ENCODE peak calls at places on chromosomes 7 and 10, in ten cellular contexts. P, U, X, D, T, Y, C, G, M and N are unnamed samples.

GRCh38 chr10:99403674-99404073 is 26.8 kb downstream of the GOT1 start:
- DNase-seq in D (no peak), X (no peak), M (no peak), U (no peak), G (no peak), Y (no peak), P (peak), T (no peak), C (no peak), N (no peak)

GRCh38 chr7:32266932-32267475 is 196.8 kb upstream of the PDE1C start:
- DNase-seq in Y (no peak), D (no peak), X (peak), T (no peak), P (no peak), M (no peak), C (no peak), U (no peak), G (no peak), N (no peak)

GRCh38 chr10:77641788-77642397 is 4.3 kb upstream of the KCNMA1 start:
- DNase-seq in G (peak), X (no peak), Y (peak), D (peak), M (peak), U (no peak), P (peak), T (peak), C (no peak), N (no peak)

GRCh38 chr7:116787881-116788280 is 74.5 kb upstream of the CAPZA2 start:
- DNase-seq in T (no peak), X (no peak), D (no peak), U (no peak), P (no peak), Y (no peak), C (no peak), G (no peak), M (no peak), N (no peak)

GRCh38 chr10:34908472-34908871 is 93.4 kb upstream of the PARD3 start:
- DNase-seq in T (no peak), M (no peak), Y (no peak), D (no peak), X (no peak), P (peak), C (no peak), G (no peak), U (no peak), N (no peak)

GRCh38 chr7:5591547-5591899 is 167.9 kb upstream of the TNRC18 start:
- DNase-seq in U (no peak), M (no peak), D (peak), T (no peak), P (peak), Y (no peak), C (no peak), X (no peak), G (peak), N (no peak)

GRCh38 chr10:71835671-71836593 is 15.1 kb downstream of the PSAP start:
- DNase-seq in P (peak), T (peak), M (peak), G (no peak), U (peak), C (peak), X (no peak), Y (peak), D (peak), N (no peak)

GRCh38 chr10:22501412-22501811 is 156.1 kb downstream of the SPAG6 start:
- DNase-seq in U (no peak), C (no peak), P (no peak), Y (no peak), D (no peak), X (no peak), T (no peak), M (no peak), G (no peak), N (no peak)

GRCh38 chr7:128879461-128879938 is 16.8 kb downstream of the ATP6V1F start:
- DNase-seq in M (peak), X (no peak), Y (no peak), D (no peak), U (no peak), G (no peak), T (no peak), C (no peak), P (no peak), N (no peak)

GRCh38 chr7:149161241-149161848 is 14.1 kb downstream of the ZNF398 start:
- DNase-seq in C (no peak), D (no peak), M (no peak), X (no peak), P (peak), G (no peak), T (no peak), Y (no peak), U (no peak), N (no peak)

GRCh38 chr7:45236666-45237065 is 79.1 kb downstream of the RAMP3 start:
- DNase-seq in T (no peak), M (no peak), C (no peak), D (no peak), P (peak), U (no peak), X (no peak), Y (no peak), G (no peak), N (no peak)

GRCh38 chr7:10644849-10645248 is 328.8 kb upstream of the PHF14 start:
- DNase-seq in X (no peak), Y (no peak), P (no peak), T (no peak), D (no peak), U (no peak), G (no peak), M (no peak), C (no peak), N (no peak)

GRCh38 chr7:143495806-143496672 is 18.4 kb downstream of the TAS2R41 start:
- DNase-seq in G (no peak), C (no peak), U (no peak), X (no peak), Y (no peak), M (no peak), P (no peak), D (no peak), T (no peak), N (no peak)

GRCh38 chr10:6005856-6006390 is 28.6 kb upstream of the IL15RA start:
- DNase-seq in U (no peak), P (no peak), Y (no peak), X (no peak), M (no peak), D (no peak), G (no peak), T (no peak), C (no peak), N (no peak)

GRCh38 chr7:18020138-18020715 is 7.4 kb downstream of the PRPS1L1 start:
- DNase-seq in D (no peak), T (no peak), C (no peak), M (no peak), Y (no peak), X (no peak), U (no peak), P (no peak), G (peak), N (no peak)

GRCh38 chr7:51430480-51431086 is 114.0 kb upstream of the COBL start:
- DNase-seq in M (peak), Y (peak), X (no peak), C (no peak), T (peak), P (peak), G (peak), U (no peak), D (peak), N (no peak)

GRCh38 chr10:122323941-122324675 is 50.4 kb upstream of the PLEKHA1 start:
- DNase-seq in X (no peak), T (no peak), Y (peak), M (no peak), G (no peak), D (no peak), U (no peak), P (peak), C (no peak), N (no peak)

GRCh38 chr7:17663056-17663675 is 277.1 kb downstream of the SNX13 start:
- DNase-seq in C (no peak), X (no peak), D (no peak), Y (no peak), T (no peak), M (no peak), G (peak), U (no peak), P (peak), N (no peak)

GRCh38 chr7:10773430-10773829 is 200.2 kb upstream of the PHF14 start:
- DNase-seq in P (no peak), T (no peak), G (no peak), U (no peak), X (no peak), Y (no peak), M (no peak), C (no peak), D (no peak), N (no peak)

GRCh38 chr7:100141554-100141949 is 7.2 kb upstream of the LAMTOR4 start:
- DNase-seq in X (no peak), M (no peak), U (no peak), G (no peak), D (no peak), C (no peak), T (no peak), P (no peak), Y (peak), N (no peak)

GRCh38 chr7:101161692-101162461 is 3.5 kb downstream of the VGF start:
- DNase-seq in U (no peak), M (no peak), G (no peak), D (no peak), C (no peak), Y (no peak), X (no peak), T (no peak), P (no peak), N (no peak)

GRCh38 chr10:28459453-28460144 is 73.3 kb upstream of the WAC start:
- DNase-seq in X (no peak), U (no peak), C (no peak), G (no peak), D (peak), T (no peak), M (no peak), P (no peak), Y (no peak), N (no peak)

GRCh38 chr7:106143711-106144347 is 31.7 kb upstream of the SYPL1 start:
- DNase-seq in T (no peak), C (no peak), U (no peak), G (no peak), Y (no peak), X (peak), M (peak), D (peak), P (no peak), N (no peak)

GRCh38 chr10:9198611-9199010 is 1144.1 kb downstream of the GATA3 start:
- DNase-seq in T (no peak), U (no peak), X (no peak), C (no peak), D (no peak), M (no peak), P (peak), Y (no peak), G (no peak), N (no peak)

GRCh38 chr10:122373713-122374112 is 795 bp upstream of the PLEKHA1 start:
- DNase-seq in M (no peak), T (no peak), C (no peak), Y (no peak), D (no peak), G (no peak), U (no peak), X (no peak), P (peak), N (no peak)

GRCh38 chr7:93836111-93836510 is 54.4 kb downstream of the TFPI2 start:
- DNase-seq in G (no peak), U (no peak), Y (no peak), X (no peak), P (no peak), D (no peak), C (no peak), M (no peak), T (no peak), N (no peak)

GRCh38 chr7:107614425-107614824 is 34.4 kb downstream of the BCAP29 start:
- DNase-seq in C (no peak), P (peak), T (no peak), U (no peak), D (no peak), M (no peak), X (no peak), G (no peak), Y (no peak), N (no peak)

GRCh38 chr10:4270116-4270515 is 485.1 kb upstream of the KLF6 start:
- DNase-seq in D (no peak), T (no peak), P (peak), Y (peak), M (no peak), U (no peak), X (no peak), C (no peak), G (no peak), N (no peak)

GRCh38 chr7:55119571-55119970 is 100.8 kb downstream of the EGFR start:
- DNase-seq in T (no peak), C (no peak), X (no peak), M (no peak), Y (no peak), U (no peak), D (no peak), P (no peak), G (no peak), N (no peak)

GRCh38 chr7:4470246-4470645 is 211.8 kb upstream of the FOXK1 start:
- DNase-seq in Y (peak), M (no peak), P (no peak), C (no peak), G (peak), U (no peak), D (no peak), X (no peak), T (peak), N (no peak)

GRCh38 chr10:44195120-44196007 is 189.5 kb downstream of the CXCL12 start:
- DNase-seq in D (no peak), C (peak), G (no peak), P (peak), M (no peak), Y (peak), X (no peak), T (no peak), U (no peak), N (no peak)

GRCh38 chr7:43784030-43785001 is 25.8 kb downstream of the BLVRA start:
- DNase-seq in D (peak), P (no peak), G (no peak), U (no peak), T (no peak), X (no peak), Y (peak), C (peak), M (no peak), N (no peak)

GRCh38 chr7:109094-109493 is 83.3 kb upstream of the FAM20C start:
- DNase-seq in X (no peak), Y (no peak), U (no peak), G (no peak), T (no peak), M (no peak), D (no peak), P (no peak), C (peak), N (no peak)

GRCh38 chr7:130996841-130997231 is 262.8 kb upstream of the KLF14 start:
- DNase-seq in G (peak), P (peak), D (no peak), T (no peak), C (no peak), M (no peak), U (no peak), Y (no peak), X (peak), N (no peak)

GRCh38 chr7:113608786-113609185 is 310.0 kb downstream of the PPP1R3A start:
- DNase-seq in X (no peak), T (no peak), M (no peak), G (no peak), C (no peak), D (no peak), Y (no peak), P (no peak), U (no peak), N (no peak)

GRCh38 chr10:29946953-29947700 is 112.3 kb downstream of the JCAD start:
- DNase-seq in U (no peak), Y (no peak), T (no peak), D (no peak), M (no peak), C (peak), X (no peak), P (peak), G (peak), N (no peak)

GRCh38 chr10:61592581-61592980 is 70.1 kb upstream of the CABCOCO1 start:
- DNase-seq in T (no peak), C (no peak), P (peak), U (no peak), G (peak), X (no peak), Y (peak), M (peak), D (peak), N (no peak)

GRCh38 chr10:80406249-80406648 is 2.1 kb upstream of the PRXL2A start:
- DNase-seq in T (no peak), M (no peak), U (no peak), X (no peak), P (no peak), Y (no peak), C (no peak), G (no peak), D (no peak), N (no peak)

GRCh38 chr7:3861371-3861770 is 560.3 kb downstream of the SDK1 start:
- DNase-seq in G (no peak), M (no peak), U (no peak), Y (no peak), D (no peak), P (no peak), X (no peak), T (no peak), C (no peak), N (no peak)

GRCh38 chr7:151038951-151039849 is 9.1 kb upstream of the ASIC3 start:
- DNase-seq in U (no peak), T (no peak), X (peak), G (peak), P (peak), D (no peak), Y (peak), M (peak), C (peak), N (no peak)

DNA sequence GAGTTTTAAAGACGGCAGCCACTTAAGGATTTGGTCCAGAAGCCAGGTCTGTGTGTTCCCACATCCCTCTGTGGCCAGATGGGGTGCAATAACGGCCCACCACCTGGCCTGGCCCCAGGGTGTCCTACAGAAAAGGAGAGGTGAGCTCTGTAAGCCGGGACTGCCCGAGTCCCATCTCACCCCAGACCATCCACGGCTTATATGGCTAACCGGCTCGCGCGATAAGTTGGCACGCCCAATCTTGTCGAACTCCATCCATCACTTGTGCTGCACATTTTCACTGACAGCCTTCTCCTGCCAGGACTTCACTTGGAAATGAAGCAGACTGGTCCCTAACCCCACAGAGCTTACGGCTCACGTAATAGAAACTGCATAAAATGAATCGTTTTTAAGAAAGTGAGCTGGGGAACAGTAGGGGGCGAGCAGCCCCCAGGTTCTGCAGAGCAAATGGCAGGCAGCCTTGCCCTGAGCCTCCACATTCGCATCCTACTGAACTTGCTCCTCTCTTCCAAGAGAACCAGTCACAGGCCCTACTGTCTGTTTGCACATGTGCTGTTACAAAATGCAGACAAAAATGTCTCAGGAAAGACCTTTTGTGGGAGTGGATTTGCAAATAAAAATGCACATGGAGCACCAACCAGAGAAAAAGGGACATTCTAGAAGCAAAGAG is 98.2 kb downstream of the TNS3 start:
- DNase-seq in Y (peak), D (no peak), X (no peak), M (no peak), G (no peak), C (no peak), U (no peak), P (no peak), T (no peak), N (no peak)
- TF ChIP-seq CTCF in Y (peak), D (no peak), X (no peak), M (peak), G (peak), C (peak), U (no peak), P (peak), T (peak), N (no peak)

DNA sequence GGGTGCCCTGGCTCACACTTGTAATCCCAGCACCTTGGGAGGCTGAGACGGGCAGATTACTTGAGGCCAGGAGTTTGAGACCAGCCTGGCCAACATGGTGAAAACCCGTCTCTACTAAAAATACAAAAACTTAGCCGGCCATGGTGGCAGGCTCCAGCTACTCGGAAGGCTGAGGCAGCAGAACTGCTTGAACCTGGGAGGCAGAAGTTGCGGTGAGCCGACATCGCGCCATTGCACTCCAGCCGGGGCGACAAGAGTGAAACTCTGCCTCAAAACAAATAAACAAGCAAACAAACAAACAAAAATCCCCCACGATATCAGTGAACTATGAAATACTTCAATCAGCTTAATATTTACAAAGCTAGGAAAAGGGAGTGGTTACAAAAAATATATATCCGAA is 382.3 kb upstream of the KCND2 start:
- DNase-seq in M (no peak), P (no peak), X (peak), T (no peak), C (no peak), G (no peak), D (no peak), U (no peak), Y (no peak), N (no peak)
- TF ChIP-seq CTCF in M (no peak), P (no peak), X (no peak), T (no peak), C (no peak), G (no peak), D (no peak), U (no peak), Y (no peak), N (no peak)

DNA sequence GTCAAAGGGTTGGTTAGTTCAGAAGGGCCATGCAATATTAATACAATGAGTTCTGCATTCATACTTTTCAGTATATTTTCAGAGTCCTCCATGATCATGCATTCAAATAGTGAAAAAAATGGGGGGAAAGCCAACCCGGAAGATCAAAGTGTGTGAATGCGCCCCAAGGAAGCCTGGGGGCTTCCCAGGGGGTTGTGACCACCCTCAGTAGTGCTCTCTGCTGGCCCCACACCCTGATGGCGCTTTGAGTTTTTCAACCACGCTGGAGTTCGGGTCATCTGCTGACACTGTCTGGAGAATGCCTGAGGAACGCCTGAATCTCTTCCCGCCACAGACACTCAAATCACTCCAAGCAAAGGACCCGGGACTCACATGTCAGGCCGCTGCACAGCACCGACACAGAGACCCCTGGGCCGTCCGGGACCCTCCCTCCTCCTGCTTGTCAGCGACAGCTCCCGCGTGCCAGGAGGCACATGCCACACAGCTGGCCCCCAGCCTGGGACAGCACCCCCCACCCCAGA is 1.0 kb downstream of the TNS3 start:
- DNase-seq in D (no peak), P (no peak), G (peak), X (peak), T (peak), C (no peak), Y (no peak), U (no peak), M (no peak), N (no peak)
- TF ChIP-seq CTCF in D (no peak), P (no peak), G (no peak), X (no peak), T (no peak), C (no peak), Y (no peak), U (no peak), M (no peak), N (no peak)

GRCh38 chr10:89701238-89702120 is at the start of gene KIF20B:
- DNase-seq in T (peak), U (peak), P (peak), D (peak), G (peak), M (peak), C (peak), X (peak), Y (peak), N (peak)
- TF ChIP-seq CTCF in T (peak), U (no peak), P (peak), D (peak), G (no peak), M (peak), C (peak), X (peak), Y (peak), N (no peak)

GRCh38 chr10:107144490-107144889 is 20.0 kb downstream of the SORCS1 start:
- DNase-seq in T (peak), C (no peak), X (no peak), U (no peak), M (peak), G (no peak), D (peak), P (no peak), Y (peak), N (no peak)
- TF ChIP-seq CTCF in T (peak), C (no peak), X (no peak), U (no peak), M (peak), G (no peak), D (no peak), P (no peak), Y (no peak), N (no peak)

GRCh38 chr7:123148813-123149212 is 51.0 kb downstream of the SLC13A1 start:
- DNase-seq in U (no peak), T (no peak), Y (no peak), X (no peak), D (no peak), G (no peak), C (no peak), P (no peak), M (no peak), N (no peak)
- TF ChIP-seq CTCF in U (no peak), T (no peak), Y (no peak), X (no peak), D (no peak), G (no peak), C (no peak), P (no peak), M (peak), N (no peak)